ENCODE peak calls at places on chromosomes 7 and 10, in seven cellular contexts. X, N, Y, V, W, B and F are unnamed samples.

GRCh38 chr10:23448802-23449570 is 10.1 kb downstream of the OTUD1 start:
- DNase-seq in Y (no peak), B (peak), V (no peak), N (peak), W (no peak), X (no peak), F (no peak)

GRCh38 chr7:128082431-128082830 is 51.2 kb upstream of the LRRC4 start:
- DNase-seq in X (no peak), V (no peak), Y (no peak), N (no peak), B (no peak), W (no peak), F (no peak)

GRCh38 chr7:128900237-128900636 is 10.3 kb downstream of the KCP start:
- DNase-seq in X (no peak), W (no peak), V (no peak), B (no peak), Y (no peak), N (no peak), F (no peak)

GRCh38 chr7:90825779-90826178 is 229.7 kb downstream of the CDK14 start:
- DNase-seq in W (no peak), Y (no peak), N (peak), X (no peak), B (no peak), V (no peak), F (no peak)

GRCh38 chr10:132459252-132460028 is 62.4 kb downstream of the PWWP2B start:
- DNase-seq in W (no peak), Y (peak), N (no peak), V (no peak), B (no peak), X (no peak), F (no peak)

GRCh38 chr7:43135129-43135528 is 22.7 kb downstream of the HECW1 start:
- DNase-seq in B (no peak), V (no peak), X (peak), N (no peak), W (no peak), Y (peak), F (peak)

GRCh38 chr10:71980181-71981023 is 16.2 kb downstream of the CHST3 start:
- DNase-seq in V (no peak), X (no peak), B (no peak), N (peak), Y (no peak), W (no peak), F (no peak)

GRCh38 chr7:4099651-4100050 is 582.4 kb upstream of the FOXK1 start:
- DNase-seq in W (no peak), V (no peak), B (no peak), X (no peak), Y (no peak), N (no peak), F (no peak)

GRCh38 chr10:121313119-121313858 is 285.0 kb downstream of the FGFR2 start:
- DNase-seq in W (no peak), B (no peak), Y (no peak), X (peak), N (no peak), V (no peak), F (peak)

GRCh38 chr10:8911032-8911431 is 856.5 kb downstream of the GATA3 start:
- DNase-seq in Y (no peak), W (no peak), N (no peak), V (no peak), X (no peak), B (no peak), F (no peak)

DNA sequence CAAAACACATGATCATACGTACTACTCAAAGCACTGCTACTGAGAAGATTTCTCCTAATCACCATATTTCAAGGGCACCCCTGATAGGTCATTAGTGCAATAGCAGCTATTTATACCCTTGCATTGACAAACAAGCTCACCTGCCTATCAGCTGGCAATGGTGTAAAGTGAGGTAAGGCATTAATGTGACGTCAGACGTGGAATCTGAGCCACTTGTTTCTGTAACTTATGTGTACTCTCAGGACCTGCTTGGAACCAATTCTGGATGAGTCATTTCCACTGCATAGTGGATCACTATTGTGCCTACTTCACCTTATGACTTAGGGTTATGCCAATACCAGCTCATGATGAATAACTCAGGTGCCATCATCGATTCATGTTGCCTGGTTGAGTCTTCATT is 628.5 kb upstream of the CELF2 start:
- DNase-seq in V (no peak), Y (no peak), N (no peak), X (no peak), W (no peak), B (no peak), F (no peak)
- H2BK120ac ChIP-seq in V (no peak), Y (no peak), N (no peak), X (no peak), W (no peak), B (no peak), F (no peak)

GRCh38 chr10:92800122-92800521 is 48.2 kb upstream of the EXOC6 start:
- DNase-seq in B (no peak), Y (no peak), X (no peak), V (no peak), N (no peak), W (no peak), F (no peak)
- H3K23ac ChIP-seq in B (no peak), Y (no peak), X (no peak), V (no peak), N (no peak), W (no peak), F (no peak)

GRCh38 chr7:6639032-6639431 is 1.9 kb downstream of the ZNF316 start:
- DNase-seq in Y (no peak), N (no peak), V (no peak), B (no peak), X (no peak), W (no peak), F (no peak)
- H2BK5ac ChIP-seq in Y (no peak), N (no peak), V (no peak), B (no peak), X (no peak), W (no peak), F (no peak)

GRCh38 chr7:157666530-157667040 is 329.8 kb downstream of the DNAJB6 start:
- DNase-seq in N (no peak), X (no peak), V (no peak), Y (no peak), W (no peak), B (no peak), F (no peak)
- H2BK120ac ChIP-seq in N (no peak), X (no peak), V (no peak), Y (no peak), W (no peak), B (no peak), F (no peak)

GRCh38 chr7:118839544-118839943 is 615.0 kb downstream of the ANKRD7 start:
- DNase-seq in N (no peak), Y (no peak), B (no peak), W (no peak), V (no peak), X (no peak), F (no peak)

GRCh38 chr7:118836933-118837332 is 612.4 kb downstream of the ANKRD7 start:
- DNase-seq in Y (no peak), V (no peak), X (no peak), N (no peak), W (no peak), B (no peak), F (no peak)
- H3K23ac ChIP-seq in Y (no peak), V (no peak), X (no peak), N (no peak), W (no peak), B (no peak), F (no peak)

GRCh38 chr7:28755255-28755654 is 202.9 kb downstream of the TRIL start:
- DNase-seq in X (no peak), N (peak), W (no peak), V (no peak), Y (no peak), B (no peak), F (peak)
- H2BK5ac ChIP-seq in X (no peak), N (no peak), W (no peak), V (no peak), Y (no peak), B (no peak), F (no peak)

GRCh38 chr10:101712997-101713396 is 18.0 kb upstream of the FBXW4 start:
- DNase-seq in Y (no peak), W (no peak), X (no peak), N (no peak), B (no peak), V (no peak), F (no peak)

GRCh38 chr10:101720606-101721230 is 25.7 kb upstream of the FBXW4 start:
- DNase-seq in X (no peak), B (no peak), N (no peak), Y (no peak), V (no peak), W (no peak), F (peak)

GRCh38 chr10:101718681-101719275 is 23.8 kb upstream of the FBXW4 start:
- DNase-seq in B (no peak), Y (no peak), N (peak), W (no peak), X (peak), V (no peak), F (no peak)

GRCh38 chr10:101721806-101722205 is 26.8 kb upstream of the FBXW4 start:
- DNase-seq in N (no peak), B (no peak), X (peak), W (no peak), Y (no peak), V (no peak), F (peak)

DNA sequence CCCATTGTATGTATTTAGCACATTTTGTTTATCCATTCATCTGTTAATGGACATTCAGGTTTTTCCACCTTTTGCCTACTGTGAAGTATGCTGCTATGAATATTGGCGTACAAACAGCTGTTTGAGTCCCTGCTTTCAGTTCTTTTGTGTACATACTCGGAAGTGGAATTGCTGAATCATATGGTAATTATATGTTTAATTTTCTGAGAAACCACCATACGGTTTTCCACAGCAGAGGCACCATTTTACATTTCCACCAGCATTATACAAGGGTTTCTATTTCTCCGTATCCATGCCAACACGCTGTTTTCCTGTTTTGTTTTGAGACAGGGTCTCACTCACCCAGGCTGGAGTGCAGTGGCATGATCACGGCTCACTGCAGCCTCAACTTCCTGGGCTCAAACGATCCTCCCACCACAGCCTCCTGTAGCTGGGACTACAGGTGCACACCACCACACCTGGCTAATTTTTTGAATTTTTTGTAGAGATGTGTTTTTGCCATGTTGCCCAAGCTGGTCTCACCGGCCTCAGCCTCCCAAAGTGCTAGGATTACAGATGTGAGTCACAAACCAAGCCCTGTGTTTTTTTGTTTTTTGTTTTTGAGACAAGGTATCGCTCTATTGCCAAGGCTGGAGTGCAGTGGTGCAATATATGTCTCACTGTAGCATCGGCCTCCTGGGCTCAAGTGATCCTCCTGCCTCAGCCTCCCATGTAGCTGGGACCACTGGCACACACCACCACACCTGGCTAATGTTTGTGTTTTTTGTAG is 22.1 kb upstream of the FBXW4 start:
- DNase-seq in B (no peak), Y (no peak), W (peak), N (no peak), X (no peak), V (no peak), F (peak)
- H2BK120ac ChIP-seq in B (no peak), Y (no peak), W (no peak), N (no peak), X (no peak), V (no peak), F (no peak)